ENCODE peak calls at places on chromosomes 7 and 10, in nine cellular contexts. W is lower lobe of right lung, I is coronary artery, N is dorsolateral prefrontal cortex, Z is colonic mucosa, S is HCT116, H is hepatocyte, U is heart left ventricle, V is GM23338. P is an unnamed sample.

GRCh38 chr10:92091965-92092364 is 168.4 kb downstream of the BTAF1 start:
- DNase-seq in W (no peak), I (no peak), N (no peak), Z (no peak), S (no peak), H (no peak), U (no peak), V (no peak), P (no peak)

GRCh38 chr7:30896783-30897617 is 14.7 kb upstream of the AQP1 start:
- DNase-seq in W (peak; percentile 80), I (no peak), N (no peak), Z (peak; percentile 64), S (no peak), H (no peak), U (no peak), V (no peak), P (no peak)

GRCh38 chr10:133403359-133403758 is 9.4 kb downstream of the MTG1 start:
- DNase-seq in W (no peak), I (no peak), N (no peak), Z (no peak), S (no peak), H (no peak), U (no peak), V (no peak), P (no peak)

GRCh38 chr7:127239814-127240213 is 12.9 kb downstream of the GRM8 start:
- DNase-seq in W (no peak), I (no peak), N (no peak), Z (no peak), S (no peak), H (no peak), U (no peak), V (peak; percentile 65), P (no peak)

GRCh38 chr10:6204341-6205191 is 1.8 kb downstream of the PFKFB3 start:
- DNase-seq in W (peak; percentile 80), I (peak; percentile 87), N (no peak), Z (peak; percentile 43), S (no peak), H (peak; percentile 77), U (peak; percentile 58), V (no peak), P (peak; percentile 89)

GRCh38 chr7:107564553-107565298 is 955 bp downstream of the DUS4L start:
- DNase-seq in W (no peak), I (no peak), N (no peak), Z (no peak), S (peak; percentile 32), H (no peak), U (no peak), V (peak; percentile 9), P (peak; percentile 77)

GRCh38 chr10:68082815-68083395 is 7.8 kb upstream of the HERC4 start:
- DNase-seq in W (no peak), I (no peak), N (no peak), Z (no peak), S (no peak), H (no peak), U (no peak), V (peak; percentile 15), P (peak; percentile 56)

GRCh38 chr10:52644678-52645434 is 127.7 kb downstream of the MBL2 start:
- DNase-seq in W (no peak), I (no peak), N (no peak), Z (peak; percentile 55), S (peak; percentile 51), H (peak; percentile 65), U (peak; percentile 21), V (peak; percentile 77), P (peak; percentile 36)

GRCh38 chr7:27187702-27188665 is 3.0 kb upstream of the HOXA11 start:
- DNase-seq in W (no peak), I (peak; percentile 64), N (no peak), Z (no peak), S (no peak), H (no peak), U (no peak), V (peak; percentile 72), P (no peak)

GRCh38 chr10:110212119-110213006 is 5.0 kb downstream of the MXI1 start:
- DNase-seq in W (peak; percentile 66), I (no peak), N (no peak), Z (peak; percentile 74), S (no peak), H (peak; percentile 22), U (peak; percentile 40), V (no peak), P (no peak)

GRCh38 chr10:28666751-28667467 is 10.4 kb upstream of the BAMBI start:
- DNase-seq in W (no peak), I (no peak), N (no peak), Z (no peak), S (no peak), H (no peak), U (no peak), V (no peak), P (no peak)

GRCh38 chr10:42962120-42962901 is 114.6 kb upstream of the RET start:
- DNase-seq in W (peak; percentile 39), I (peak; percentile 60), N (peak; percentile 15), Z (peak; percentile 15), S (no peak), H (no peak), U (peak; percentile 52), V (no peak), P (no peak)

GRCh38 chr10:96719205-96719604 is 1.1 kb downstream of the PIK3AP1 start:
- DNase-seq in W (no peak), I (no peak), N (no peak), Z (no peak), S (no peak), H (peak; percentile 24), U (no peak), V (no peak), P (no peak)

GRCh38 chr10:96720422-96721206 is at the start of gene PIK3AP1:
- DNase-seq in W (peak; percentile 82), I (peak; percentile 74), N (no peak), Z (peak; percentile 72), S (no peak), H (peak; percentile 57), U (peak; percentile 64), V (peak; percentile 75), P (peak; percentile 45)

GRCh38 chr10:96718304-96718990 is 1.9 kb downstream of the PIK3AP1 start:
- DNase-seq in W (no peak), I (no peak), N (no peak), Z (no peak), S (no peak), H (no peak), U (no peak), V (no peak), P (no peak)

GRCh38 chr10:96721207-96721572 is 876 bp upstream of the PIK3AP1 start:
- DNase-seq in W (no peak), I (no peak), N (no peak), Z (no peak), S (no peak), H (no peak), U (no peak), V (peak; percentile 52), P (no peak)

GRCh38 chr10:96719850-96720421 is 378 bp downstream of the PIK3AP1 start:
- DNase-seq in W (peak; percentile 86), I (no peak), N (no peak), Z (peak; percentile 83), S (peak; percentile 19), H (peak; percentile 66), U (peak; percentile 70), V (peak; percentile 89), P (no peak)
- TF ChIP-seq CTCF in W (peak; percentile 50), I (no peak), N (peak; percentile 10), Z (peak; percentile 53), S (peak; percentile 49), H (peak; percentile 49), U (peak; percentile 10), V (peak; percentile 78), P (no peak)

GRCh38 chr7:47844311-47844710 is 104.0 kb downstream of the PKD1L1 start:
- DNase-seq in W (no peak), I (no peak), N (no peak), Z (no peak), S (no peak), H (no peak), U (no peak), V (no peak), P (no peak)

GRCh38 chr7:47836513-47837202 is 111.6 kb downstream of the PKD1L1 start:
- DNase-seq in W (no peak), I (no peak), N (no peak), Z (no peak), S (no peak), H (no peak), U (no peak), V (no peak), P (no peak)

GRCh38 chr7:47843291-47843690 is 105.0 kb downstream of the PKD1L1 start:
- DNase-seq in W (no peak), I (no peak), N (no peak), Z (no peak), S (no peak), H (no peak), U (no peak), V (no peak), P (no peak)

GRCh38 chr7:47836080-47836479 is 112.2 kb downstream of the PKD1L1 start:
- DNase-seq in W (no peak), I (no peak), N (no peak), Z (no peak), S (no peak), H (no peak), U (no peak), V (no peak), P (no peak)

GRCh38 chr7:47839381-47839780 is 108.9 kb downstream of the PKD1L1 start:
- DNase-seq in W (no peak), I (no peak), N (no peak), Z (no peak), S (no peak), H (no peak), U (no peak), V (no peak), P (no peak)
- H3K27ac ChIP-seq in W (no peak overlapping the region), I (no peak overlapping the region), N (no peak overlapping the region), Z (no peak overlapping the region), S (no peak overlapping the region), H (no peak overlapping the region), U (no peak overlapping the region), V (no peak overlapping the region), P (no peak overlapping the region)

DNA sequence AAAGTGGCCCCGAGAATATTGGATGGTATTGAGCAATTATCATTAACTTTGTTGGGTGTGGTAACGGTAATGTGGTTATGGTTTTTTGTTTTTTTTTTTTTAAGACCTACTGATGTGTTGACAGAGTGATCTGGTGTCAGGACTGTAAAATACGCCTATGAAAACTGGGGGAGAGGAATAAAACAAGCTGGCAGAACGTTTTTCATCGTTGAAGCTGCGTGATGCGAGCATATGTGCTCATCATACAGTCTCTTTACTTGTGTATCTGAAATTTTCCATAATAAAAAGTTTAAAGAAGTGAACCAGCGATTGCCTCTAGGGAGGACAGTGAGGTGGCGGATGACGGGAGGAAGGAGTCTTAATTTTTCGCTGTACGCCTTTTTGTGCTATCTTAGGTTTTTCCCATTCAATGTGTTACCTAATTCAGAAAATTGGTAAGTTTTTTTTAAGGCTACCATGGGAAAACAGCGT is 828 bp upstream of the WAPL start:
- DNase-seq in W (no peak), I (no peak), N (no peak), Z (no peak), S (no peak), H (no peak), U (no peak), V (no peak), P (peak; percentile 36)
- TF ChIP-seq CTCF in W (no peak), I (no peak), N (no peak), Z (no peak), S (no peak), H (no peak), U (no peak), V (no peak), P (no peak)

DNA sequence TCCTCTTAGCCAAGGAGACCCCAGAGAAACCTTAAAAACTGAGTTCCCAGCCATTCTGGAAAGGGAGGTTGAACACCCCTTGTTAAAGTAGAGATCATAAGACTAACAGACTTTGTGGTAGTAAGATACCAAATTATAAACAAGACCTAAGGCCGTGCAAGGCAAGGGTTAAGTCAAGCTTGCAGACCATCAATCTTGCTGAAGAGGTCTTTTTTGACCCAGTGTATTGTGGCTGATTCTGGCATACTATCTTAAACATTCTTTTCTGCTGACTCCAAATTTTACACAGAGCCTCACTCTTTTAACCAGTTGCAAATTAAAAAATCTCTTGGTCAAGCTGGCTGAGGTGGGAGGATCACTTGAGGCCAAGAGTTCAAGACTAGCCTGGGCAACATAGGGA is 1.2 kb upstream of the TBRG4 start:
- DNase-seq in W (no peak), I (no peak), N (no peak), Z (no peak), S (no peak), H (no peak), U (no peak), V (no peak), P (no peak)
- H3K27ac ChIP-seq in W (peak overlapping the region; percentile 97), I (no peak overlapping the region), N (peak overlapping the region; percentile 97), Z (no peak overlapping the region), S (peak overlapping the region; percentile 87), H (peak overlapping the region; percentile 99), U (no peak overlapping the region), V (peak overlapping the region; percentile 95), P (peak overlapping the region; percentile 93)